ENCODE peak calls at places on chromosomes 16 and 17, in nine cellular contexts. H is HepG2, A is uterus, N is esophagus muscularis mucosa, J is body of pancreas, D is ovary, W is cardiac muscle cell, T is left lung, F is IMR-90. B is an unnamed sample.

GRCh38 chr17:14922421-14922820 is 342.7 kb downstream of the PMP22 start:
- DNase-seq in H (no peak), A (no peak), N (no peak), J (peak), D (no peak), W (no peak), T (no peak), F (no peak), B (no peak)

GRCh38 chr17:65314212-65314611 is 177.0 kb downstream of the RGS9 start:
- DNase-seq in H (no peak), A (no peak), N (no peak), J (no peak), D (no peak), W (no peak), T (no peak), F (no peak), B (no peak)

GRCh38 chr17:7780736-7781135 is 53.3 kb upstream of the KDM6B start:
- DNase-seq in H (no peak), A (no peak), N (no peak), J (no peak), D (no peak), W (no peak), T (no peak), F (no peak), B (no peak)

GRCh38 chr16:57642368-57643135 is 14.1 kb downstream of the ADGRG1 start:
- DNase-seq in H (no peak), A (no peak), N (no peak), J (no peak), D (no peak), W (no peak), T (no peak), F (no peak), B (no peak)

GRCh38 chr17:350706-351435 is 1.7 kb downstream of the RPH3AL start:
- DNase-seq in H (peak), A (peak), N (peak), J (peak), D (peak), W (no peak), T (peak), F (no peak), B (no peak)

GRCh38 chr17:41811549-41812175 is at the start of gene P3H4:
- DNase-seq in H (peak), A (peak), N (no peak), J (peak), D (peak), W (peak), T (peak), F (peak), B (peak)

GRCh38 chr16:553601-554296 is 6.4 kb upstream of the PRR35 start:
- DNase-seq in H (no peak), A (no peak), N (no peak), J (no peak), D (no peak), W (no peak), T (no peak), F (no peak), B (no peak)

GRCh38 chr16:57208926-57209325 is 22.8 kb downstream of the RSPRY1 start:
- DNase-seq in H (no peak), A (no peak), N (no peak), J (no peak), D (no peak), W (no peak), T (no peak), F (no peak), B (no peak)

GRCh38 chr16:74825941-74826340 is 51.3 kb upstream of the FA2H start:
- DNase-seq in H (no peak), A (no peak), N (peak), J (no peak), D (no peak), W (no peak), T (no peak), F (no peak), B (no peak)

GRCh38 chr17:1820518-1821252 is 9.0 kb downstream of the SMYD4 start:
- DNase-seq in H (no peak), A (no peak), N (no peak), J (no peak), D (no peak), W (no peak), T (no peak), F (no peak), B (no peak)

GRCh38 chr17:35432176-35433074 is at the start of gene SLFN12:
- DNase-seq in H (no peak), A (peak), N (no peak), J (peak), D (peak), W (peak), T (peak), F (peak), B (no peak)

GRCh38 chr17:7893226-7893880 is 4.8 kb downstream of the CHD3 start:
- DNase-seq in H (no peak), A (no peak), N (no peak), J (no peak), D (no peak), W (no peak), T (no peak), F (no peak), B (no peak)

GRCh38 chr16:20910781-20911321 is 10.3 kb downstream of the LYRM1 start:
- DNase-seq in H (no peak), A (no peak), N (no peak), J (no peak), D (no peak), W (no peak), T (no peak), F (peak), B (no peak)

GRCh38 chr17:75777243-75777922 is 7.2 kb upstream of the UNK start:
- DNase-seq in H (no peak), A (no peak), N (no peak), J (no peak), D (no peak), W (no peak), T (no peak), F (no peak), B (no peak)

GRCh38 chr17:69947027-69947759 is 127.8 kb upstream of the KCNJ16 start:
- DNase-seq in H (no peak), A (no peak), N (no peak), J (no peak), D (no peak), W (no peak), T (no peak), F (peak), B (no peak)

GRCh38 chr16:46844771-46845170 is 13.8 kb upstream of the C16orf87 start:
- DNase-seq in H (no peak), A (no peak), N (peak), J (no peak), D (no peak), W (no peak), T (no peak), F (peak), B (no peak)

GRCh38 chr17:74417178-74418045 is 14.5 kb upstream of the GPRC5C start:
- DNase-seq in H (peak), A (no peak), N (no peak), J (peak), D (no peak), W (no peak), T (no peak), F (no peak), B (no peak)

GRCh38 chr16:24685539-24686432 is 43.7 kb upstream of the TNRC6A start:
- DNase-seq in H (peak), A (peak), N (no peak), J (peak), D (peak), W (peak), T (peak), F (peak), B (peak)

GRCh38 chr17:45230410-45230786 is 8.7 kb downstream of the FMNL1 start:
- DNase-seq in H (no peak), A (no peak), N (no peak), J (no peak), D (no peak), W (no peak), T (no peak), F (no peak), B (no peak)

GRCh38 chr16:1362807-1363206 is 11.1 kb downstream of the GNPTG start:
- DNase-seq in H (no peak), A (no peak), N (no peak), J (peak), D (no peak), W (no peak), T (no peak), F (no peak), B (no peak)

GRCh38 chr16:30445149-30445407 is 596 bp downstream of the SEPHS2 start:
- DNase-seq in H (no peak), A (no peak), N (no peak), J (no peak), D (no peak), W (no peak), T (no peak), F (no peak), B (no peak)

GRCh38 chr17:68602267-68602644 is 1.1 kb upstream of the FAM20A start:
- DNase-seq in H (no peak), A (no peak), N (peak), J (no peak), D (no peak), W (no peak), T (no peak), F (no peak), B (no peak)

GRCh38 chr17:17367931-17368330 is 64.8 kb downstream of the NT5M start:
- DNase-seq in H (no peak), A (no peak), N (no peak), J (no peak), D (no peak), W (no peak), T (no peak), F (peak), B (no peak)

GRCh38 chr16:86626284-86626683 is 47.9 kb downstream of the FOXL1 start:
- DNase-seq in H (no peak), A (no peak), N (no peak), J (no peak), D (no peak), W (no peak), T (no peak), F (no peak), B (no peak)

GRCh38 chr17:78014651-78015050 is 56.1 kb downstream of the TNRC6C start:
- DNase-seq in H (no peak), A (no peak), N (no peak), J (no peak), D (no peak), W (no peak), T (no peak), F (no peak), B (no peak)

GRCh38 chr16:50279142-50279865 is 13.0 kb downstream of the ADCY7 start:
- DNase-seq in H (no peak), A (no peak), N (no peak), J (no peak), D (no peak), W (no peak), T (peak), F (no peak), B (no peak)

GRCh38 chr16:31477220-31478216 is 5.4 kb upstream of the SLC5A2 start:
- DNase-seq in H (peak), A (no peak), N (no peak), J (peak), D (no peak), W (peak), T (peak), F (no peak), B (no peak)

GRCh38 chr17:76772842-76773521 is 35.1 kb downstream of the MFSD11 start:
- DNase-seq in H (peak), A (no peak), N (no peak), J (no peak), D (no peak), W (peak), T (peak), F (peak), B (no peak)

GRCh38 chr17:39183766-39184165 is 13.7 kb downstream of the CACNB1 start:
- DNase-seq in H (no peak), A (no peak), N (no peak), J (no peak), D (no peak), W (no peak), T (no peak), F (no peak), B (no peak)
- TF ChIP-seq CTCF in H (no peak), A (no peak), N (no peak), J (no peak), D (no peak), W (no peak), T (no peak), F (no peak), B (no peak)

GRCh38 chr17:48540213-48540612 is 4.7 kb downstream of the HOXB2 start:
- DNase-seq in H (no peak), A (no peak), N (no peak), J (no peak), D (no peak), W (no peak), T (no peak), F (peak), B (no peak)

GRCh38 chr17:48542956-48543853 is 1.7 kb downstream of the HOXB2 start:
- DNase-seq in H (no peak), A (no peak), N (no peak), J (no peak), D (no peak), W (peak), T (no peak), F (peak), B (no peak)

GRCh38 chr17:48542114-48542955 is 2.6 kb downstream of the HOXB2 start:
- DNase-seq in H (no peak), A (no peak), N (no peak), J (no peak), D (no peak), W (no peak), T (no peak), F (peak), B (no peak)

GRCh38 chr17:48541036-48541573 is 3.8 kb downstream of the HOXB2 start:
- DNase-seq in H (no peak), A (no peak), N (no peak), J (no peak), D (no peak), W (no peak), T (no peak), F (peak), B (no peak)

DNA sequence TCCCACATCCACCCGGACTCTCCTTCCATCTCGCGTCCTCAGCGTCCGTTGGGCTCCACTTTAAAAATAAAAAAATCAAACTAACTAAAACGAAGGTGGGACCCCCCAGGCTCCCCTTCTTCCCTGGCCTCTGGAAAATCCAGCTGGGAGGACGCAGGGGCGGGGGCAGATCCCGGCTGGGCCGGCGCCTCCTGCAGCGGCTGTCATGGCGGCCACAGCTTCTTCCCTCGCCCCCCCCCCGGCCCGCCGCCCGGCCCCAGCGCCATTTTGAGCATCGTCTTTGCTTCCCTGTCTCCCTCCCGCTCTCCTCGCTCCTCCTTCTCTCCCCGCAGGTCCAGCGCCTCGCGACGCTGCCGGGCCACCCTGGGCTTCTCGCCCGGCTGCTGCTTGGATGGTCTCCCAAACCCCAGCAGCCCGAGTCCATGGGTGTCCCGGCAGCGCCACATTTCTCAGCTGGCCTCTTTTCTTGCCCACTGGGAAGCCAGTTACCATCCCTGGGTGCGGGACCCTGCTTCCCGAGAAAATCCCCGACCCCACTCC is 3.3 kb downstream of the HOXB2 start:
- DNase-seq in H (no peak), A (peak), N (no peak), J (no peak), D (no peak), W (peak), T (no peak), F (peak), B (no peak)
- H3K4me3 ChIP-seq in H (no peak), A (peak), N (peak), J (no peak), D (peak), W (peak), T (peak), F (peak), B (peak)

GRCh38 chr17:73292031-73292531 is 19.7 kb downstream of the CDC42EP4 start:
- DNase-seq in H (no peak), A (no peak), N (no peak), J (peak), D (no peak), W (no peak), T (no peak), F (peak), B (no peak)

GRCh38 chr17:73290399-73291259 is 21.2 kb downstream of the CDC42EP4 start:
- DNase-seq in H (no peak), A (no peak), N (no peak), J (no peak), D (no peak), W (no peak), T (no peak), F (no peak), B (no peak)

GRCh38 chr17:73293031-73293430 is 18.8 kb downstream of the CDC42EP4 start:
- DNase-seq in H (no peak), A (no peak), N (no peak), J (peak), D (no peak), W (no peak), T (no peak), F (no peak), B (no peak)

GRCh38 chr17:73291260-73291801 is 20.5 kb downstream of the CDC42EP4 start:
- DNase-seq in H (no peak), A (peak), N (no peak), J (peak), D (peak), W (no peak), T (peak), F (peak), B (no peak)

DNA sequence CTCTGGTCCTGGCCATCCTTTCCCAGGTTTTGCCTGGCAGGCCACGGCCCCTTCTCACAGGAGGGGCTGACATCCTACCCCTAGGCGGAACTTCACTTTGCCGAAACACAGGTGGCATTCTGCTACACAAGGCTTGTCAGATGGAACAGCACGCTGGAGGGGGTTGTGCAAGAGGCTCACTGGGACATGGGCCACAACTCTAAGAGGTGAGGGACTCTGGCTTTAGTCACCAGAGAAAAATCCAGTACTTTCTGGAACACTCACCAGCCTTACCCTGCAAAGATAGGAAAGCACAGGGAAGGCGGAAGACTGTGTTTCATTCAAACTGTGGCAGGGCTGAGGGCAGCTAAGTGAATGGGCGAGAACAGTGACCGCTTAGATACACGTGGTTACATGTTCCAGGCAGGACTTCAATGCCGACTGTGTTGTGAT is 18.3 kb downstream of the CDC42EP4 start:
- DNase-seq in H (no peak), A (peak), N (no peak), J (peak), D (no peak), W (no peak), T (peak), F (peak), B (no peak)
- H3K27ac ChIP-seq in H (no peak), A (peak), N (peak), J (peak), D (peak), W (peak), T (peak), F (peak), B (peak)

GRCh38 chr17:29617125-29617480 is 5.6 kb downstream of the CORO6 start:
- DNase-seq in H (peak), A (peak), N (no peak), J (peak), D (peak), W (peak), T (peak), F (peak), B (peak)
- TF ChIP-seq CTCF in H (peak), A (peak), N (peak), J (peak), D (peak), W (peak), T (peak), F (peak), B (peak)

DNA sequence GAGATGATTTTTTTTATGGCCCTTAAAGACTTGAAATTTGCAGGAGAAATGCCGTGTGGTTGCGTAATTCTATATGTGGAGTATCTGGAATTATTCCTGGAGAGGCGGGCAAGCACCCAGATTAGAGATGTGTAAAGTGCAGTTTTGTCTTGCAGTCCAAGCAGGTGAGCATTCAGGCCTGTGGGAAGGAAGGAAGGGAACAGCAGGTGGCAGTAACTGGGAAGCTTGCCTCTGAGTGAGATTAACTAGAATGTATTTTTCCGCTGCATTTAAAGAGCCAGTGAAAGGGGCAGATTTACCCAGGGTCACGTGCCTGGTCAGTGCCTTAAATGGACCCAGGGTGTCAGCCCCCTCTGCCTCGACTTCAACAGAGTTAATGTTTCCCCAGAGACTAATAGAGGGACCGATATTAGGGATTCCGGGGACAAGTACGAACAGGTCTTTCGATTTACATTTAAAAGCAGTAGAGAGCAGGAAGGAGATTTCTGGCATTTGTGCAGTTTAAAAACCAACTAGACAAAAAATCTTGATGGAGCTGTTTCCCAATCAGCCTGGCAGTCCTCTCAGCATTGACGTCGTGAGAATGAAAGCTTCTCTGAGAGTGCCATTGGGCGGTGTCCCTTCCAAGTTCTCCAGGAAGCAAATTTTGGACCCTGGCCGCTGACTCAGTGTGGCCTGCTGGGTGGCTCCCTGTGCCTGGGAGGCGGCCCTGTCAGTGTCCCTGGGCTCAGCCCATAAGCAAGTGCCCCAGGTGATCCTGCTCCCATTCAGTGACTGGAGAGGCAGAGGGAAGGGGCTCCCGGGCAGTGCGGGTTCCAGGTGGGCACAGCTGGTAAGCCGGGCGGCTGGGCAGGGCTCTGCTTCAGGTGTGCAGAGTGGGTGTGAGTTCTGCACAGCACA is 38.2 kb downstream of the KSR1 start:
- DNase-seq in H (peak), A (peak), N (no peak), J (peak), D (no peak), W (peak), T (peak), F (peak), B (no peak)
- H3K4me3 ChIP-seq in H (peak), A (no peak), N (peak), J (no peak), D (no peak), W (no peak), T (no peak), F (no peak), B (peak)

GRCh38 chr16:85606920-85607319 is 6.2 kb upstream of the GSE1 start:
- DNase-seq in H (no peak), A (no peak), N (no peak), J (no peak), D (no peak), W (no peak), T (no peak), F (no peak), B (no peak)

GRCh38 chr16:85608515-85608885 is 4.6 kb upstream of the GSE1 start:
- DNase-seq in H (no peak), A (no peak), N (no peak), J (peak), D (no peak), W (no peak), T (no peak), F (no peak), B (no peak)

GRCh38 chr16:85607331-85607765 is 5.8 kb upstream of the GSE1 start:
- DNase-seq in H (no peak), A (no peak), N (no peak), J (no peak), D (no peak), W (peak), T (no peak), F (no peak), B (no peak)

GRCh38 chr16:85608887-85609286 is 4.2 kb upstream of the GSE1 start:
- DNase-seq in H (no peak), A (no peak), N (no peak), J (no peak), D (no peak), W (no peak), T (no peak), F (no peak), B (no peak)

GRCh38 chr16:85607796-85608514 is 5.2 kb upstream of the GSE1 start:
- DNase-seq in H (no peak), A (no peak), N (no peak), J (no peak), D (no peak), W (no peak), T (no peak), F (no peak), B (no peak)
- H3K27ac ChIP-seq in H (no peak), A (no peak), N (no peak), J (no peak), D (no peak), W (peak), T (no peak), F (no peak), B (no peak)

GRCh38 chr17:58270476-58271290 is 10.1 kb downstream of the MPO start:
- DNase-seq in H (no peak), A (no peak), N (no peak), J (no peak), D (no peak), W (no peak), T (no peak), F (no peak), B (no peak)
- TF ChIP-seq CTCF in H (no peak), A (no peak), N (no peak), J (no peak), D (no peak), W (peak), T (no peak), F (no peak), B (no peak)

B was measured in dorsolateral prefrontal cortex.